ENCODE peak calls at places on chromosome 2, in six cellular contexts. T is activated naive CD4-positive, alpha-beta T cell; P is endothelial cell of umbilical vein; I is GM10248; V is NCI-H1105; F is HuH-7.5. U is an unnamed sample.

GRCh38 chr2:160375037-160375436 is 118.6 kb downstream of the RBMS1 start:
- DNase-seq in I (no peak), T (no peak), P (no peak), V (no peak), F (no peak), U (no peak)

GRCh38 chr2:44246436-44246835 is 28.8 kb upstream of the SLC3A1 start:
- DNase-seq in V (no peak), I (no peak), P (no peak), F (no peak), T (no peak), U (no peak)

GRCh38 chr2:167293172-167293781 is 405.0 kb downstream of the XIRP2 start:
- DNase-seq in F (peak), P (peak), T (no peak), V (peak), I (no peak), U (peak)

GRCh38 chr2:159118115-159118858 is 149.8 kb downstream of the TANC1 start:
- DNase-seq in P (peak), I (peak), F (peak), V (peak), T (peak), U (peak)

GRCh38 chr2:201960300-201960699 is 73.4 kb upstream of the FZD7 start:
- DNase-seq in I (no peak), F (no peak), T (no peak), V (no peak), P (no peak), U (no peak)

GRCh38 chr2:109460553-109461324 is 153.0 kb downstream of the SEPTIN10 start:
- DNase-seq in I (no peak), P (no peak), F (no peak), T (no peak), V (no peak), U (no peak)

GRCh38 chr2:241036397-241036963 is 38.1 kb downstream of the SNED1 start:
- DNase-seq in I (peak), V (peak), F (peak), P (no peak), T (no peak), U (no peak)

GRCh38 chr2:183214680-183215079 is 90.4 kb downstream of the NUP35 start:
- DNase-seq in P (peak), F (no peak), T (no peak), V (no peak), I (no peak), U (no peak)

GRCh38 chr2:140502951-140503630 is 1627.7 kb downstream of the LRP1B start:
- DNase-seq in T (no peak), I (no peak), P (peak), V (no peak), F (no peak), U (no peak)

GRCh38 chr2:55165567-55165966 is 66.5 kb downstream of the CLHC1 start:
- DNase-seq in V (no peak), P (no peak), T (no peak), F (no peak), I (no peak), U (no peak)

GRCh38 chr2:220569380-220569779 is 942.0 kb downstream of the SLC4A3 start:
- DNase-seq in I (no peak), P (no peak), V (peak), F (no peak), T (no peak), U (peak)

GRCh38 chr2:29806461-29806860 is 114.9 kb downstream of the ALK start:
- DNase-seq in V (no peak), P (no peak), T (no peak), F (no peak), I (no peak), U (no peak)

GRCh38 chr2:152418688-152419087 is 83.7 kb downstream of the FMNL2 start:
- DNase-seq in T (no peak), I (no peak), P (peak), F (no peak), V (no peak), U (no peak)

GRCh38 chr2:46252891-46253659 is 44.1 kb upstream of the EPAS1 start:
- DNase-seq in V (no peak), I (no peak), P (peak), F (no peak), T (no peak), U (no peak)

GRCh38 chr2:120313695-120314615 is 32.0 kb upstream of the INHBB start:
- DNase-seq in I (no peak), V (no peak), F (no peak), T (no peak), P (no peak), U (no peak)

GRCh38 chr2:25490220-25490619 is 148.5 kb upstream of the DNMT3A start:
- DNase-seq in T (no peak), F (no peak), I (no peak), P (no peak), V (no peak), U (no peak)

GRCh38 chr2:233437439-233437955 is 83.2 kb downstream of the DGKD start:
- DNase-seq in V (no peak), I (no peak), P (no peak), T (no peak), F (no peak), U (no peak)

GRCh38 chr2:47771211-47771610 is 11.7 kb upstream of the MSH6 start:
- DNase-seq in I (no peak), F (no peak), P (peak), V (no peak), T (no peak), U (peak)